ENCODE peak calls at places on chromosomes 1 and 21, in nine cellular contexts. X is mesendoderm; E is heart right ventricle; C is PC-3; K is Peyer's patch; Y is effector memory CD4-positive, alpha-beta T cell; W is thoracic aorta; R is brain microvascular endothelial cell; S is GM23338. B is an unnamed sample.

GRCh38 chr21:29017639-29018237 is 1.4 kb downstream of the RWDD2B start:
- DNase-seq in W (no peak), E (no peak), C (no peak), S (no peak), X (no peak), K (no peak), R (no peak), Y (no peak), B (no peak)

GRCh38 chr1:207745285-207745684 is 6.6 kb upstream of the CD46 start:
- DNase-seq in E (no peak), W (no peak), S (no peak), K (no peak), Y (no peak), X (no peak), R (no peak), C (peak), B (no peak)

GRCh38 chr1:22231995-22232690 is 89.2 kb upstream of the WNT4 start:
- DNase-seq in C (no peak), S (no peak), W (no peak), R (no peak), X (no peak), K (no peak), Y (no peak), E (no peak), B (no peak)

GRCh38 chr1:230073371-230074035 is 6.5 kb downstream of the GALNT2 start:
- DNase-seq in R (peak), W (no peak), S (no peak), K (no peak), Y (no peak), C (peak), X (no peak), E (no peak), B (peak)

GRCh38 chr1:214584805-214585766 is 17.9 kb upstream of the CENPF start:
- DNase-seq in R (no peak), W (no peak), C (peak), X (peak), S (peak), E (no peak), K (no peak), Y (no peak), B (no peak)

GRCh38 chr1:192763243-192763642 is 45.6 kb upstream of the RGS2 start:
- DNase-seq in X (no peak), E (no peak), Y (no peak), W (no peak), K (no peak), C (peak), R (no peak), S (no peak), B (no peak)

GRCh38 chr21:38654580-38654979 is 151.1 kb upstream of the ETS2 start:
- DNase-seq in W (no peak), K (no peak), Y (no peak), S (no peak), C (no peak), E (no peak), X (no peak), R (no peak), B (no peak)

GRCh38 chr1:230212405-230212936 is 145.4 kb downstream of the GALNT2 start:
- DNase-seq in X (no peak), C (no peak), Y (no peak), S (no peak), W (no peak), K (no peak), E (no peak), R (no peak), B (peak)

GRCh38 chr1:66925944-66926343 is 1.2 kb downstream of the MIER1 start:
- DNase-seq in X (peak), W (no peak), R (no peak), C (no peak), Y (no peak), E (no peak), K (no peak), S (peak), B (no peak)

GRCh38 chr1:224450956-224451350 is 16.4 kb upstream of the WDR26 start:
- DNase-seq in E (no peak), K (no peak), C (peak), R (no peak), W (no peak), Y (no peak), X (no peak), S (no peak), B (no peak)

GRCh38 chr1:231206856-231207255 is 34.2 kb upstream of the GNPAT start:
- DNase-seq in X (no peak), R (peak), E (no peak), W (no peak), C (no peak), Y (no peak), K (peak), S (peak), B (no peak)

GRCh38 chr1:104648269-104648691 is 898.6 kb downstream of the AMY1C start:
- DNase-seq in K (no peak), W (no peak), Y (no peak), S (peak), C (peak), X (peak), R (peak), E (no peak), B (no peak)

GRCh38 chr1:44531785-44532566 is 126.9 kb downstream of the RNF220 start:
- DNase-seq in R (peak), Y (no peak), S (no peak), E (no peak), C (peak), K (no peak), W (no peak), X (peak), B (no peak)

GRCh38 chr1:213051127-213051880 is at the start of gene RPS6KC1:
- DNase-seq in Y (peak), W (peak), C (peak), R (peak), E (peak), S (peak), X (peak), K (peak), B (peak)

GRCh38 chr1:154877370-154877974 is 7.4 kb upstream of the KCNN3 start:
- DNase-seq in Y (no peak), R (no peak), S (no peak), K (no peak), C (peak), X (no peak), E (no peak), W (no peak), B (no peak)

GRCh38 chr1:30409476-30410152 is 313.8 kb downstream of the MATN1 start:
- DNase-seq in R (no peak), S (no peak), W (no peak), C (no peak), X (no peak), Y (no peak), E (no peak), K (peak), B (no peak)

GRCh38 chr1:7579831-7580804 is 191.0 kb upstream of the VAMP3 start:
- DNase-seq in C (no peak), R (no peak), E (no peak), W (no peak), Y (no peak), S (no peak), K (peak), X (no peak), B (no peak)

GRCh38 chr1:44316231-44316759 is 38.8 kb downstream of the ERI3 start:
- DNase-seq in R (peak), E (no peak), K (no peak), X (peak), W (no peak), S (no peak), C (no peak), Y (no peak), B (no peak)

GRCh38 chr1:80066060-80066459 is 1059.5 kb upstream of the ADGRL4 start:
- DNase-seq in R (no peak), X (no peak), E (no peak), Y (no peak), C (no peak), K (no peak), W (no peak), S (no peak), B (no peak)

GRCh38 chr1:154418898-154419619 is 13.9 kb downstream of the IL6R start:
- DNase-seq in K (no peak), E (no peak), R (no peak), W (no peak), Y (no peak), C (no peak), X (no peak), S (no peak), B (peak)

GRCh38 chr1:159152031-159152430 is 19.4 kb upstream of the CADM3 start:
- DNase-seq in W (no peak), S (no peak), C (no peak), E (no peak), R (no peak), K (no peak), Y (no peak), X (no peak), B (no peak)

GRCh38 chr1:77925536-77925935 is 37.1 kb downstream of the NEXN start:
- DNase-seq in Y (no peak), E (no peak), R (no peak), S (no peak), W (no peak), C (no peak), K (no peak), X (no peak), B (peak)

GRCh38 chr1:165580931-165581871 is 37.4 kb downstream of the LRRC52 start:
- DNase-seq in C (no peak), E (no peak), K (no peak), Y (no peak), W (no peak), X (no peak), R (no peak), S (no peak), B (no peak)

GRCh38 chr1:14975119-14975518 is 178.4 kb upstream of the TMEM51 start:
- DNase-seq in K (no peak), E (no peak), C (no peak), S (no peak), X (no peak), Y (no peak), W (no peak), R (no peak), B (no peak)

GRCh38 chr1:115255154-115255553 is 82.9 kb downstream of the NGF start:
- DNase-seq in S (no peak), C (no peak), W (no peak), K (no peak), Y (no peak), E (no peak), X (no peak), R (peak), B (no peak)

GRCh38 chr1:24085546-24085945 is 26.4 kb downstream of the MYOM3 start:
- DNase-seq in S (no peak), C (peak), K (no peak), E (no peak), W (no peak), X (no peak), R (no peak), Y (no peak), B (no peak)

GRCh38 chr1:151661728-151662127 is 49.9 kb downstream of the SNX27 start:
- DNase-seq in E (no peak), R (no peak), C (no peak), S (no peak), X (no peak), K (no peak), Y (no peak), W (no peak), B (no peak)

GRCh38 chr21:44601596-44602473 is 1.4 kb downstream of the KRTAP10-7 start:
- DNase-seq in C (no peak), W (no peak), S (no peak), R (no peak), E (no peak), X (no peak), K (no peak), Y (no peak), B (no peak)

GRCh38 chr1:31299365-31299764 is 2.5 kb downstream of the ZCCHC17 start:
- DNase-seq in E (no peak), S (no peak), X (no peak), W (no peak), C (peak), K (no peak), R (no peak), Y (no peak), B (no peak)

GRCh38 chr1:230375149-230375548 is 51.0 kb downstream of the PGBD5 start:
- DNase-seq in R (no peak), W (no peak), X (no peak), C (no peak), K (no peak), E (no peak), S (no peak), Y (no peak), B (no peak)

GRCh38 chr1:3772715-3773571 is at the start of gene SMIM1:
- DNase-seq in Y (no peak), K (no peak), W (no peak), S (no peak), X (no peak), R (no peak), C (peak), E (no peak), B (no peak)

GRCh38 chr1:206631085-206631509 is 4.2 kb upstream of the DYRK3 start:
- DNase-seq in R (peak), S (peak), W (no peak), Y (no peak), X (peak), E (peak), C (peak), K (no peak), B (peak)

GRCh38 chr1:162055062-162055461 is 14.4 kb upstream of the NOS1AP start:
- DNase-seq in R (peak), K (no peak), X (no peak), Y (no peak), S (no peak), E (no peak), W (no peak), C (peak), B (peak)

GRCh38 chr1:209767105-209767504 is 11.3 kb downstream of the TRAF3IP3 start:
- DNase-seq in X (no peak), E (no peak), W (no peak), S (no peak), R (no peak), K (no peak), Y (no peak), C (no peak), B (no peak)
- H3K4me3 ChIP-seq in X (no peak), E (no peak), W (no peak), S (no peak), R (no peak), K (no peak), Y (peak), C (no peak), B (no peak)

GRCh38 chr1:117615474-117615873 is 9.6 kb downstream of the TENT5C start:
- DNase-seq in C (no peak), R (no peak), K (peak), W (no peak), S (no peak), Y (peak), E (no peak), X (no peak), B (no peak)

GRCh38 chr1:117613969-117614865 is 8.4 kb downstream of the TENT5C start:
- DNase-seq in S (no peak), K (peak), X (no peak), C (no peak), W (no peak), R (no peak), E (no peak), Y (no peak), B (no peak)

GRCh38 chr1:117616356-117616755 is 10.5 kb downstream of the TENT5C start:
- DNase-seq in E (no peak), K (peak), W (no peak), S (no peak), Y (no peak), C (no peak), X (no peak), R (no peak), B (no peak)

GRCh38 chr1:117618450-117619122 is 12.7 kb downstream of the TENT5C start:
- DNase-seq in X (no peak), C (no peak), S (no peak), K (no peak), R (no peak), Y (no peak), W (no peak), E (no peak), B (no peak)

DNA sequence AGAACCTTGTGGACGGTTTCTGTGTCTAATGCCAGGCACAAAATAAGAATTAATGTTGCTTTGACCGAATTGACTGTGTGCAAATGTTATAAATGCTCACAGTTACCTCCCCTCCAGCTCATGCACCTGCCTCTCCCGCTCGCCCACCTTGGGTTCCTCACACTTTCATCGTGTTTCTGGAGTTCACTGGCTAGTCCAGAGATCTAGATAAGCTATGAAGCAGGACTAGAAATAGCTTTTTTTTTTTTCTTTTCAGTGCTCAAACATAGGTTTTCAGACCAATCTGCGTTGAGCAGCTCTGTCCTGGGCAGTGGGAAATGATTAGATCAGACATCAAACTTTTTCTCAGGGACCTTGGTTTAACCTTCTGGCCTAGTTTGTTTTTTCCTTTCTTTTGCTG is 11.1 kb downstream of the TENT5C start:
- DNase-seq in E (no peak), R (no peak), X (no peak), C (no peak), S (no peak), K (no peak), W (no peak), Y (no peak), B (no peak)
- H3K27ac ChIP-seq in E (no peak), R (no peak), X (no peak), C (no peak), S (no peak), K (no peak), W (no peak), Y (no peak), B (no peak)

DNA sequence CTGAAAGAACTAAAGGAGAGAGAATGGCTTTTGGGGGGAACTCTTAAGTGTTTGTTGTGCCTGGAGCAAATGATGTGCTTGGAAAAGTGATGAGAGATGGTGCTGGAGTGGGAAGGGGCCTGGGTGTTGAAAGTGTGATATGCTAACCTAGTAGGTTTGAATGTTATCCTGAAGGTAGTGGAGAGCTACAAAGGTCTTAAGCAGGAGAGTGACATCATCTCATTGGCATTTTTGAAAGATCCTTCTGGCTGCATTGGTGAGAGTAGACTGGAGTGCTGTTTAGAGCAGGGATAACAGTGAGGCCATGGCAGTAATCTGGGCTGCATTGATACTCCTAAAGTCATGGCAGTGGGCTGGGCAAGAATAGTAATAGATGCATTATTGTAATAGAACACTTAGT is 44.4 kb downstream of the MDM4 start:
- DNase-seq in R (peak), S (peak), E (no peak), X (peak), W (no peak), C (peak), K (no peak), Y (no peak), B (no peak)
- H3K4me3 ChIP-seq in R (no peak), S (no peak), E (no peak), X (no peak), W (no peak), C (no peak), K (no peak), Y (no peak), B (no peak)

GRCh38 chr1:233293556-233294446 is 1.7 kb downstream of the PCNX2 start:
- DNase-seq in W (no peak), E (no peak), C (no peak), R (no peak), X (peak), Y (no peak), K (no peak), S (peak), B (no peak)
- H3K27ac ChIP-seq in W (no peak), E (no peak), C (no peak), R (no peak), X (no peak), Y (no peak), K (no peak), S (peak), B (no peak)

GRCh38 chr1:225517221-225517620 is 89.4 kb upstream of the LBR start:
- DNase-seq in K (no peak), C (no peak), W (no peak), R (no peak), E (no peak), S (no peak), X (no peak), Y (no peak), B (no peak)

GRCh38 chr1:225523214-225523613 is 95.4 kb upstream of the LBR start:
- DNase-seq in X (no peak), C (no peak), K (no peak), W (no peak), E (no peak), S (no peak), Y (no peak), R (no peak), B (no peak)

GRCh38 chr1:225520587-225521227 is 92.9 kb upstream of the LBR start:
- DNase-seq in S (no peak), Y (no peak), K (no peak), X (peak), R (no peak), W (no peak), C (no peak), E (no peak), B (no peak)

GRCh38 chr1:225517697-225518096 is 89.9 kb upstream of the LBR start:
- DNase-seq in S (no peak), R (no peak), W (no peak), Y (no peak), C (no peak), K (no peak), X (peak), E (no peak), B (no peak)

DNA sequence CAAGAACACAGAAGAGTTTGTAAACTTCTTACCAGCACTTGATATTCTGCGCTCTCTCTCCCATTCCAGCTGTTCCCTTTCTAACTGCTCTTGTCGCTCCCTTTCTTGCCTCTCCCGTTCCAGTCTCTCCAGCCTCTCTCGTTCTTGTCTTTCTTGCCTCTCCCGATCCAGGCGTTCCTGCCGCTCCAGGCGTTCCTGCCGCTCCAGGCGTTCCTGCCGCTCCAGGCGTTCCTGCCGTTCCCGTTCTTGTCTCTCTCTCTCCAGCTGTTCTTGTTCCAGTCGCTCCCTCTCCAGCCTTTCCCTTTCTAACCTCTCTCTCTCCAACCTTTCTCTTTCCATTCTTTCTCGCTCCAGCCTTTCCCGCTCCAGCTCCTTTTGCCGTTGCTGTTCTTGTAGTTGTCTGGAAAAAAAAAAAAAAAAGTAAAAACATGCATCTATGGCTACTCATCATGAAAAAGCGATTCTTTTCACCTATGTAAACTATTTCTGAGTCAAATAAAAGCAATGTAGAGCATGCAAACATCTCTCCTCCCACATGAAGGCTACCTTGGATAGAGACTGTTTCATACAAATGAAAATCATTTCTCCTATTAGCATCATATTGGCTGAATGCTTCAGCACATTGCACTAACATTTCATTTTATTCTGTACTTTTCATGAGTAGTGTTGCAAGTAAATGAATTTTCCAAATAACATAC is 91.5 kb upstream of the LBR start:
- DNase-seq in X (peak), Y (no peak), S (peak), R (no peak), E (peak), K (no peak), W (no peak), C (no peak), B (no peak)
- H3K4me3 ChIP-seq in X (no peak), Y (no peak), S (no peak), R (no peak), E (no peak), K (no peak), W (no peak), C (no peak), B (no peak)

GRCh38 chr1:9303916-9304315 is 11.2 kb downstream of the SPSB1 start:
- DNase-seq in E (no peak), R (no peak), K (no peak), Y (no peak), W (no peak), C (no peak), X (no peak), S (no peak), B (no peak)
- H3K27ac ChIP-seq in E (no peak), R (no peak), K (peak), Y (no peak), W (peak), C (no peak), X (no peak), S (no peak), B (peak)

GRCh38 chr1:111882986-111883560 is 106.4 kb downstream of the KCND3 start:
- DNase-seq in E (no peak), R (no peak), K (no peak), S (no peak), W (no peak), Y (no peak), X (no peak), C (no peak), B (no peak)

GRCh38 chr1:111878649-111879048 is 110.8 kb downstream of the KCND3 start:
- DNase-seq in C (no peak), E (no peak), W (no peak), Y (no peak), K (no peak), X (no peak), R (no peak), S (no peak), B (no peak)

GRCh38 chr1:111879086-111879485 is 110.4 kb downstream of the KCND3 start:
- DNase-seq in K (no peak), S (no peak), E (no peak), R (no peak), W (no peak), Y (no peak), X (no peak), C (no peak), B (no peak)

GRCh38 chr1:111882537-111882936 is 106.9 kb downstream of the KCND3 start:
- DNase-seq in C (no peak), Y (no peak), X (no peak), K (no peak), S (no peak), E (no peak), R (no peak), W (no peak), B (no peak)

GRCh38 chr1:111880866-111881837 is 108.3 kb downstream of the KCND3 start:
- DNase-seq in C (no peak), W (no peak), Y (no peak), X (no peak), R (no peak), E (peak), K (no peak), S (no peak), B (no peak)
- H3K4me3 ChIP-seq in C (no peak), W (no peak), Y (no peak), X (no peak), R (no peak), E (no peak), K (no peak), S (no peak), B (no peak)